ENCODE peak calls at places on chromosome 15, in nine cellular contexts. R is NCI-H460; W is pancreas; E is NCI-H1694; C is NB4; D is CD8-positive, alpha-beta memory T cell; P is occipital lobe; V is IMR-90; F is mesendoderm. G is an unnamed sample.

GRCh38 chr15:48001393-48002059 is 119.3 kb upstream of the SLC24A5 start:
- DNase-seq in R (no peak), W (no peak), E (no peak), C (peak), D (no peak), P (no peak), V (no peak), F (no peak), G (no peak)

GRCh38 chr15:67873777-67874176 is 33.9 kb upstream of the RNU6-1 start:
- DNase-seq in R (no peak), W (no peak), E (no peak), C (no peak), D (no peak), P (no peak), V (no peak), F (no peak), G (no peak)

GRCh38 chr15:44616974-44617373 is 46.5 kb downstream of the SPG11 start:
- DNase-seq in R (no peak), W (no peak), E (no peak), C (no peak), D (no peak), P (no peak), V (no peak), F (no peak), G (no peak)

GRCh38 chr15:45704329-45705249 is 69.8 kb downstream of the SQOR start:
- DNase-seq in R (no peak), W (peak), E (no peak), C (no peak), D (no peak), P (no peak), V (peak), F (peak), G (peak)

GRCh38 chr15:56291741-56292140 is 48.1 kb upstream of the RFX7 start:
- DNase-seq in R (no peak), W (no peak), E (no peak), C (no peak), D (no peak), P (no peak), V (no peak), F (no peak), G (no peak)

GRCh38 chr15:57769266-57769665 is 62.8 kb downstream of the POLR2M start:
- DNase-seq in R (no peak), W (no peak), E (no peak), C (peak), D (no peak), P (no peak), V (peak), F (no peak), G (peak)

GRCh38 chr15:91882858-91883586 is 29.5 kb downstream of the SLCO3A1 start:
- DNase-seq in R (no peak), W (no peak), E (peak), C (no peak), D (no peak), P (peak), V (peak), F (no peak), G (no peak)

GRCh38 chr15:51375966-51376640 is 34.6 kb downstream of the GLDN start:
- DNase-seq in R (no peak), W (no peak), E (no peak), C (no peak), D (no peak), P (no peak), V (peak), F (no peak), G (peak)

GRCh38 chr15:73936181-73936580 is 9.9 kb downstream of the LOXL1 start:
- DNase-seq in R (no peak), W (no peak), E (no peak), C (peak), D (no peak), P (no peak), V (peak), F (no peak), G (no peak)

GRCh38 chr15:70765504-70766281 is 2.3 kb upstream of the UACA start:
- DNase-seq in R (no peak), W (no peak), E (no peak), C (no peak), D (no peak), P (no peak), V (peak), F (no peak), G (peak)

GRCh38 chr15:72319360-72319984 is 485 bp downstream of the CELF6 start:
- DNase-seq in R (peak), W (peak), E (no peak), C (peak), D (peak), P (no peak), V (peak), F (peak), G (peak)

GRCh38 chr15:64216722-64217428 is 54.1 kb upstream of the PPIB start:
- DNase-seq in R (no peak), W (peak), E (no peak), C (no peak), D (no peak), P (no peak), V (no peak), F (no peak), G (no peak)

GRCh38 chr15:69080203-69080957 is 65.9 kb downstream of the NOX5 start:
- DNase-seq in R (peak), W (no peak), E (no peak), C (no peak), D (no peak), P (no peak), V (no peak), F (peak), G (peak)

GRCh38 chr15:93063796-93064690 is 25.0 kb downstream of the RGMA start:
- DNase-seq in R (no peak), W (no peak), E (no peak), C (no peak), D (no peak), P (no peak), V (no peak), F (no peak), G (no peak)